ENCODE peak calls at places on chromosomes 12 and 14, in seven cellular contexts. Q is stomach; T is psoas muscle; E is MM.1S; W is CD4-positive, alpha-beta T cell; R is mesendoderm; M is left ventricle myocardium inferior. H is an unnamed sample. For H3K27me3, the result is how much of the 10 kb centered on the place peaks cover.

GRCh38 chr12:47777741-47778558 is 4.9 kb downstream of the SLC48A1 start:
- DNase-seq in T (peak), Q (peak), M (peak), E (no peak), R (peak), W (no peak), H (no peak)

GRCh38 chr14:101927859-101928258 is 36.5 kb upstream of the DYNC1H1 start:
- DNase-seq in E (no peak), T (peak), R (no peak), Q (peak), W (no peak), M (peak), H (peak)

GRCh38 chr12:109828754-109829511 is 4.3 kb downstream of the TRPV4 start:
- DNase-seq in T (no peak), E (no peak), M (no peak), R (no peak), Q (no peak), W (no peak), H (no peak)

GRCh38 chr12:64180951-64181350 is 41.1 kb downstream of the KICS2 start:
- DNase-seq in T (no peak), R (no peak), Q (no peak), E (no peak), W (no peak), M (no peak), H (no peak)

GRCh38 chr12:16955083-16955657 is 349.2 kb upstream of the LMO3 start:
- DNase-seq in M (no peak), Q (no peak), T (no peak), W (no peak), E (no peak), R (no peak), H (no peak)

GRCh38 chr12:130992448-130992847 is 38.7 kb downstream of the ADGRD1 start:
- DNase-seq in E (no peak), R (no peak), M (no peak), Q (peak), T (no peak), W (no peak), H (peak)

GRCh38 chr14:39988939-39989338 is 556.7 kb upstream of the FBXO33 start:
- DNase-seq in W (no peak), E (peak), R (peak), M (no peak), Q (no peak), T (no peak), H (no peak)

GRCh38 chr12:6254491-6254890 is 54.3 kb downstream of the CD9 start:
- DNase-seq in W (no peak), E (no peak), R (no peak), Q (no peak), M (no peak), T (no peak), H (no peak)

GRCh38 chr14:34211732-34212131 is 250.3 kb downstream of the SPTSSA start:
- DNase-seq in Q (no peak), R (no peak), T (no peak), E (no peak), W (no peak), M (no peak), H (no peak)

DNA sequence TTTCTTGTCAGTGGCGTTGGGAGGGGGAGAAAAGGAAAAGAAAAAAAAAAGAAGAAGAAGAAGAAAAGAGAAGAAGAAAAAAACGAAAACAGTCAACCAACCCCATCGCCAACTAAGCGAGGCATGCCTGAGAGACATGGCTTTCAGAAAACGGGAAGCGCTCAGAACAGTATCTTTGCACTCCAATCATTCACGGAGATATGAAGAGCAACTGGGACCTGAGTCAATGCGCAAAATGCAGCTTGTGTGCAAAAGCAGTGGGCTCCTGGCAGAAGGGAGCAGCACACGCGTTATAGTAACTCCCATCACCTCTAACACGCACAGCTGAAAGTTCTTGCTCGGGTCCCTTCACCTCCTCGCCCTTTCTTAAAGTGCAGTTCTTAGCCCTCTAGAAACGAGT is 1.9 kb downstream of the ASCL1 start:
- DNase-seq in M (no peak), T (no peak), R (no peak), W (no peak), E (no peak), Q (no peak), H (no peak)
- H3K27me3 ChIP-seq in M (half or more), T (under half), R (half or more), W (half or more), E (under half), Q (half or more), H (under half)

DNA sequence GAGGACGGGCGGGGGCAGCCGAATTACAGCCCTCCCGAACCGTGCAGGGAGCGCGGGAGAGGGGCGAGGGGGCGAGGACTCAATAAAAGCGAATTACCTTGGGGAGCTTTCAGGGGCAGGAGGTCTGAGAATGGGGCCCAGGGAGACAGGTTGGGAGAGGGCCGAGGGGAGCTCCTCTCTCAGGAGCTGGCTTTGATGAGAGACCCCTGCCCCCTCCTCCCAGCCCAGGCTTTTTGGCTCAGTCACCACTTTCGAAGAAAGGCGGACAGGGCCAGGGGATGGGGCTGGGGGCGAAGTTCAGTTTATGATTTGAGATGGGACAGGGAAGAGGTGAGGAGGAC is 783 bp downstream of the HOXC9 start:
- DNase-seq in M (no peak), Q (no peak), E (no peak), W (no peak), T (no peak), R (no peak), H (no peak)
- H3K27me3 ChIP-seq in M (half or more), Q (half or more), E (half or more), W (half or more), T (under half), R (half or more), H (half or more)

GRCh38 chr12:67759829-67760228 is 111.3 kb downstream of the DYRK2 start:
- DNase-seq in M (no peak), T (no peak), E (no peak), W (no peak), Q (no peak), R (no peak), H (peak)
- H3K27me3 ChIP-seq in M (under half), T (under half), E (under half), W (under half), Q (under half), R (under half), H (under half)

DNA sequence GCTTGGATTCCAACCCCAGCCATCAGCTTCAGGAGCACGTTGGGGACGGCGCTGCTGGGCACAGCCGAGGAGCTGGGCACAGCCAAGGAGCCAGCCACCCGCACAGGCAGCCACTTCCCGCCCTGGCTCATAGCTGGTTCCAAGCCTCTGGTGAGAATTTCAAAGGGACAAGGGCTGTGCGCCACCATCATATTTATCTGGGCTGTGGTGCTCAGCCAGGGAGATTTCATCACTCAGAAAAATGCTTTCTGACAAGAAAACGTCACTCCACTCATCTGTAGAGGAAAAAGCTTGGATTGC is 66.4 kb downstream of the GALNT9 start:
- DNase-seq in M (no peak), Q (no peak), T (no peak), E (no peak), W (no peak), R (no peak), H (no peak)
- H3K27me3 ChIP-seq in M (half or more), Q (half or more), T (under half), E (under half), W (under half), R (under half), H (under half)

GRCh38 chr14:106346084-106346483 is 819.7 kb downstream of the TMEM121 start:
- DNase-seq in Q (no peak), W (no peak), M (no peak), T (no peak), R (no peak), E (no peak), H (no peak)

GRCh38 chr14:106347291-106347778 is 821.0 kb downstream of the TMEM121 start:
- DNase-seq in Q (no peak), T (no peak), E (peak), W (no peak), R (no peak), M (no peak), H (no peak)

GRCh38 chr14:106343636-106344035 is 817.3 kb downstream of the TMEM121 start:
- DNase-seq in E (no peak), M (no peak), T (no peak), Q (no peak), R (no peak), W (no peak), H (no peak)

GRCh38 chr14:106346534-106347290 is 820.3 kb downstream of the TMEM121 start:
- DNase-seq in R (no peak), W (no peak), T (no peak), E (no peak), Q (no peak), M (no peak), H (no peak)

GRCh38 chr14:106347890-106348755 is 821.7 kb downstream of the TMEM121 start:
- DNase-seq in E (no peak), M (no peak), T (no peak), W (no peak), R (no peak), Q (no peak), H (no peak)
- H3K27me3 ChIP-seq in E (under half), M (under half), T (under half), W (under half), R (under half), Q (under half), H (under half)